ENCODE peak calls at places on chromosomes 2 and 18, in six cellular contexts. I, X, P, H, G and D are unnamed samples.

GRCh38 chr2:215680605-215681598 is 245.0 kb upstream of the FN1 start:
- DNase-seq in X (no peak), G (peak; percentile 100), H (no peak), I (peak; percentile 21), P (no peak), D (no peak)

GRCh38 chr2:234091432-234091879 is 41.0 kb downstream of the SPP2 start:
- DNase-seq in X (no peak), P (no peak), I (no peak), G (peak; percentile 37), H (no peak), D (no peak)

GRCh38 chr18:34158881-34159690 is 65.6 kb downstream of the NOL4 start:
- DNase-seq in I (peak; percentile 20), P (peak; percentile 87), H (peak; percentile 80), G (peak; percentile 29), X (peak; percentile 28), D (peak; percentile 82)

GRCh38 chr2:88574445-88574844 is 52.8 kb downstream of the EIF2AK3 start:
- DNase-seq in H (no peak), I (no peak), X (no peak), P (no peak), G (no peak), D (no peak)

GRCh38 chr2:201132518-201132917 is 16.6 kb downstream of the CFLAR start:
- DNase-seq in P (no peak), H (no peak), G (no peak), I (no peak), X (no peak), D (no peak)

GRCh38 chr2:65605427-65606058 is 173.1 kb upstream of the SPRED2 start:
- DNase-seq in I (no peak), X (no peak), G (no peak), P (no peak), H (no peak), D (no peak)

GRCh38 chr18:48866028-48866733 is 84.6 kb downstream of the SMAD7 start:
- DNase-seq in G (peak; percentile 68), P (peak; percentile 90), H (peak; percentile 79), I (no peak), X (no peak), D (no peak)

GRCh38 chr2:236676131-236676873 is 106.7 kb downstream of the ACKR3 start:
- DNase-seq in H (no peak), I (no peak), P (no peak), X (no peak), G (peak; percentile 64), D (no peak)

GRCh38 chr2:31216734-31217133 is 581 bp downstream of the CAPN14 start:
- DNase-seq in P (no peak), G (no peak), X (no peak), H (no peak), I (no peak), D (no peak)

GRCh38 chr2:122412360-122412759 is 656.9 kb downstream of the TSN start:
- DNase-seq in G (no peak), H (no peak), I (no peak), X (no peak), P (no peak), D (no peak)

GRCh38 chr2:64625352-64626145 is 28.2 kb downstream of the SERTAD2 start:
- DNase-seq in I (no peak), X (no peak), G (no peak), H (no peak), P (peak; percentile 52), D (peak; percentile 59)

GRCh38 chr2:69436594-69436936 is 670 bp downstream of the NFU1 start:
- DNase-seq in P (no peak), X (no peak), H (no peak), I (no peak), G (no peak), D (no peak)

GRCh38 chr2:95278637-95279225 is 4.5 kb downstream of the PROM2 start:
- DNase-seq in X (no peak), P (no peak), G (no peak), I (no peak), H (no peak), D (no peak)

GRCh38 chr2:227462463-227462951 is 9.4 kb upstream of the AGFG1 start:
- DNase-seq in P (no peak), H (no peak), X (no peak), G (no peak), I (no peak), D (no peak)

GRCh38 chr2:181438298-181438697 is 18.9 kb upstream of the ITGA4 start:
- DNase-seq in G (no peak), I (no peak), P (no peak), X (no peak), H (no peak), D (peak; percentile 24)

GRCh38 chr2:68727698-68728375 is 6.8 kb upstream of the ARHGAP25 start:
- DNase-seq in P (no peak), I (no peak), G (peak; percentile 90), X (no peak), H (no peak), D (no peak)

GRCh38 chr2:17719562-17720371 is 33.8 kb downstream of the SMC6 start:
- DNase-seq in H (no peak), G (peak; percentile 6), I (no peak), P (peak; percentile 24), X (no peak), D (no peak)

GRCh38 chr18:2994190-2994589 is 18.8 kb downstream of the LPIN2 start:
- DNase-seq in P (no peak), H (no peak), G (no peak), X (no peak), I (no peak), D (no peak)

GRCh38 chr18:2154278-2154677 is 417.0 kb downstream of the METTL4 start:
- DNase-seq in X (no peak), P (no peak), G (no peak), H (no peak), I (no peak), D (no peak)

GRCh38 chr2:27137322-27137935 is 1.8 kb downstream of the PRR30 start:
- DNase-seq in P (no peak), I (no peak), X (no peak), H (no peak), G (no peak), D (no peak)

GRCh38 chr2:54610700-54611099 is 112.8 kb upstream of the EML6 start:
- DNase-seq in G (peak; percentile 68), I (no peak), X (no peak), P (no peak), H (no peak), D (no peak)

GRCh38 chr2:218854860-218855259 is 4.7 kb upstream of the WNT6 start:
- DNase-seq in P (no peak), X (no peak), H (no peak), G (no peak), I (no peak), D (no peak)
- H3K27me3 ChIP-seq in P (peaks cover 23% of the 10 kb centered on the region), X (peaks cover 52% of the 10 kb centered on the region), H (peaks cover 1% of the 10 kb centered on the region), G (peaks cover 61% of the 10 kb centered on the region), I (no peaks in the 10 kb centered on the region), D (peaks cover 12% of the 10 kb centered on the region)

DNA sequence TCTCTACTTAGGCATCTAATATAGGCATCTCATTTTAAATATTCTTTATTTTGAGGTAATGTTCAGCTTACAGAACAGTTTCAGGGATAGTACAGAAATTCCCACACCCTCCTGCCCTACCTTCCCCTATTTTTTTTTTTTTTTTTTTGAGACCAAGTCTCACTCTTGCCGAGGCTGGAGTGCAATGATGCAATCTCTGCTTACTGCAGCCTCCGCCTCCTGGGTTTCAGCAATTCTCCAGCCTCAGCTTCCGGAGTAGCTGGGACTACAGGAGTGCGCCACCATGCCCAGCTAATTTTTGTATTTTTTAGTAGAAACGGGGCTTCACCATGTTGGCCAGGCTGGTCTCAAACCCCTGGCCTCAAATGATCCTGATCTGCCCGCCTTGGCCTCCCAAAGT is 97.6 kb downstream of the EPB41L5 start:
- DNase-seq in G (no peak), X (no peak), H (no peak), P (no peak), I (peak; percentile 25), D (peak; percentile 16)
- H3K27me3 ChIP-seq in G (peaks cover 5% of the 10 kb centered on the region), X (no peaks in the 10 kb centered on the region), H (no peaks in the 10 kb centered on the region), P (no peaks in the 10 kb centered on the region), I (no peaks in the 10 kb centered on the region), D (no peaks in the 10 kb centered on the region)

DNA sequence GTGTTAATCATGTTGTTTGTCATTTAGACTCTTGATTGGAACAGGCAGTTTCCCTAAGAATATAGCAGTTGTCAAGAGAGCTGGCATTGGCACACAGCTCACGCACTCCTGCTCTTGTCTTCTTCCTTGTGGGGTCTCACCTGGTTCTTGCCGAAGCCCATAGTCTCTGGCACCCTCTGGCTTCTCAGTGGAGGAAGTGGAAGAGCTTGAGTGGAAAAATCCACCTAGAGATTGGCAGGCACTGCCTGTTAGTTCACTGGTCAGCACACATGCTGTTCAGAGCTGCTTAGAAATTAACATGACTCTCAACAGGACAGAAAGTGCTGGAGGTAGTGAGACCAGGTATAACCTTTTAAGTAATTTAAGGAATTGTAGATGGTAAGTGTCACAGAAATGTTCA is 28.3 kb downstream of the SCTR start:
- DNase-seq in I (no peak), X (no peak), P (no peak), H (no peak), G (no peak), D (no peak)
- H3K27me3 ChIP-seq in I (no peaks in the 10 kb centered on the region), X (no peaks in the 10 kb centered on the region), P (peaks cover 7% of the 10 kb centered on the region), H (no peaks in the 10 kb centered on the region), G (peaks cover 9% of the 10 kb centered on the region), D (no peaks in the 10 kb centered on the region)

DNA sequence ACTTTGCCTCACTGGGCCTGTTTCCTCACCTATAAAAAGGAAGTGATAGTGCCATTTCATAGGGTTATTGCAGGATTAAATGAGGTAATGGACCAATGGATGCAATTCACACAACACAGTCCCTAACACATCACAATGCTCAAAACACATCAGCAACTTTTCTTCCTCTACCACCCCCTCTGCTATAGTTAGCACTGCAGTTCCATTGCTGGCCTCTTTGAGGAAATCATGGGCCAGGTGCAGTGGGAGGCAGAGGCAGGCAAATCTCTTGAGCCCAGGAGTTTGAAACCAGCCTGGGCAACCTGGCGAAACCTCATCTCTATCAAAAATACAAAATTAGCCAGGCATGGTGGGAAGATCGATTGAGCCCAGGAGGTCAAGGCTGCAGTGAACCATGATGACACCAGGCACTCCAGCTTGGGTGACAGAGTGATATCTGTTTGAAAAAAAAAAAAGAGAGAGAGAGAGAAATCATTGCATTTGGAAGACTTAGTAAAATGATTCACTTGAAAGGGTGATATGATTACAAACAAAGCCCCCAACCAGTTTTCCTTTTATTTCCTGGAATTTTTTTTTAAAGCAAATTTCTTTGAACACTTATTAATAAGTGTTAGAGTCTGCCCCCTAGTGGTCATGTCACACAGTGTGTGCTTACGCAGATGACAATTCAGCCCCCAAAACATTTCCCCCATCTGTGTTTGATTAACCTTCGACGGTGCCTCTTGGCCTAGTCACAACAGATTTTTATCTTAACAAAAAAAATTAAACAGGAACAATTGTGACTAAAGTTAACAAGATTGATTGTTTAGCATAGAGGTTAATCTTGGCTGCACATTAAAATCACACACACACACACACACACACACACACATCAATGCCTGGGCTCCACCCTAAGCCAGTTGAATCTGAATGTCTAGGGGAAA is 88.7 kb upstream of the BCL11A start:
- DNase-seq in P (peak; percentile 59), G (peak; percentile 23), I (no peak), X (peak; percentile 50), H (peak; percentile 40), D (peak; percentile 47)
- H3K27me3 ChIP-seq in P (no peaks in the 10 kb centered on the region), G (peaks cover 3% of the 10 kb centered on the region), I (no peaks in the 10 kb centered on the region), X (peaks cover 5% of the 10 kb centered on the region), H (no peaks in the 10 kb centered on the region), D (no peaks in the 10 kb centered on the region)